ENCODE peak calls at places on chromosomes 1 and 21, in four cellular contexts. E is sciatic nerve, Y is NCI-H1092 treated with DMSO at 0.1 percent for 48 hours, C is bronchial epithelial cell. N is an unnamed sample.

GRCh38 chr1:107593436-107594209 is 371.4 kb downstream of the VAV3 start:
- DNase-seq in E (no peak), Y (no peak), C (peak; percentile 81), N (no peak)

GRCh38 chr1:205440476-205441317 is 15.1 kb downstream of the BLACAT1 start:
- DNase-seq in E (peak; percentile 75), Y (peak; percentile 20), C (peak; percentile 96), N (peak; percentile 80)

GRCh38 chr1:12548279-12549105 is 69.5 kb downstream of the DHRS3 start:
- DNase-seq in E (no peak), Y (no peak), C (no peak), N (peak; percentile 75)

GRCh38 chr1:226827458-226827857 is 43.0 kb upstream of the PSEN2 start:
- DNase-seq in E (peak; percentile 84), Y (no peak), C (no peak), N (peak; percentile 90)

GRCh38 chr21:25752389-25752788 is 17.6 kb downstream of the GABPA start:
- DNase-seq in E (no peak), Y (no peak), C (no peak), N (no peak)

GRCh38 chr1:93552751-93553455 is 105.0 kb downstream of the FNBP1L start:
- DNase-seq in E (no peak), Y (no peak), C (peak; percentile 62), N (no peak)

GRCh38 chr1:206464456-206464964 is 5.8 kb upstream of the IKBKE start:
- DNase-seq in E (no peak), Y (no peak), C (peak; percentile 77), N (no peak)

GRCh38 chr1:84918706-84919105 is 25.7 kb upstream of the LPAR3 start:
- DNase-seq in E (no peak), Y (no peak), C (no peak), N (no peak)

GRCh38 chr1:167927075-167927754 is 9.3 kb upstream of the DCAF6 start:
- DNase-seq in E (no peak), Y (no peak), C (no peak), N (no peak)

GRCh38 chr1:86756062-86756406 is 51.7 kb downstream of the SH3GLB1 start:
- DNase-seq in E (no peak), Y (peak; percentile 99), C (no peak), N (no peak)

GRCh38 chr1:39623053-39623452 is 16.4 kb downstream of the HEYL start:
- DNase-seq in E (no peak), Y (no peak), C (no peak), N (no peak)

GRCh38 chr1:230519246-230519645 is 93.1 kb upstream of the PGBD5 start:
- DNase-seq in E (no peak), Y (no peak), C (no peak), N (no peak)

GRCh38 chr1:70090875-70091274 is 114.5 kb downstream of the LRRC40 start:
- DNase-seq in E (no peak), Y (no peak), C (peak; percentile 77), N (no peak)

GRCh38 chr1:39816431-39817090 is 27.9 kb upstream of the BMP8B start:
- DNase-seq in E (peak; percentile 68), Y (no peak), C (peak; percentile 62), N (peak; percentile 94)

N was measured in posterior vena cava.